ENCODE peak calls at places on chromosomes 12 and 14, in six cellular contexts. N is mesenchymal stem cell, D is H9, G is neuronal stem cell, H is trophoblast cell, I is H1. W is an unnamed sample.

GRCh38 chr12:67068773-67069450 is 200.2 kb upstream of the CAND1 start:
- DNase-seq in N (peak), D (peak), G (peak), H (peak), I (peak), W (peak)

GRCh38 chr14:92105073-92105844 is 1.1 kb downstream of the ATXN3 start:
- DNase-seq in N (peak), D (no peak), G (no peak), H (no peak), I (no peak), W (peak)

GRCh38 chr12:127263621-127264020 is 1003.3 kb upstream of the TMEM132C start:
- DNase-seq in N (no peak), D (no peak), G (no peak), H (no peak), I (no peak), W (no peak)

GRCh38 chr12:132153501-132154340 is 9.5 kb downstream of the NOC4L start:
- DNase-seq in N (peak), D (peak), G (peak), H (peak), I (peak), W (peak)

GRCh38 chr12:131105736-131106356 is 152.1 kb downstream of the ADGRD1 start:
- DNase-seq in N (no peak), D (peak), G (no peak), H (no peak), I (no peak), W (no peak)

GRCh38 chr14:75531256-75531655 is 9.0 kb downstream of the BATF start:
- DNase-seq in N (no peak), D (no peak), G (no peak), H (no peak), I (peak), W (no peak)

GRCh38 chr12:12582193-12582881 is 19.7 kb upstream of the DUSP16 start:
- DNase-seq in N (no peak), D (no peak), G (no peak), H (no peak), I (no peak), W (no peak)

GRCh38 chr14:102419276-102419675 is 56.5 kb downstream of the TECPR2 start:
- DNase-seq in N (no peak), D (no peak), G (no peak), H (no peak), I (no peak), W (no peak)

GRCh38 chr14:103721334-103722120 is 5.9 kb downstream of the ZFYVE21 start:
- DNase-seq in N (no peak), D (no peak), G (no peak), H (peak), I (no peak), W (peak)

GRCh38 chr12:2902287-2902880 is 11.7 kb downstream of the TULP3 start:
- DNase-seq in N (peak), D (no peak), G (no peak), H (no peak), I (no peak), W (peak)

GRCh38 chr14:78595797-78596196 is 425.6 kb downstream of the NRXN3 start:
- DNase-seq in N (no peak), D (peak), G (peak), H (no peak), I (peak), W (no peak)

GRCh38 chr14:102020058-102020971 is 55.9 kb downstream of the DYNC1H1 start:
- DNase-seq in N (peak), D (no peak), G (no peak), H (peak), I (no peak), W (peak)

GRCh38 chr14:103763730-103764488 is 48.3 kb downstream of the ZFYVE21 start:
- DNase-seq in N (no peak), D (no peak), G (no peak), H (no peak), I (no peak), W (no peak)

GRCh38 chr14:32366256-32366655 is 37.2 kb downstream of the AKAP6 start:
- DNase-seq in N (peak), D (no peak), G (no peak), H (no peak), I (no peak), W (no peak)

GRCh38 chr12:47770086-47770726 is 2.8 kb upstream of the SLC48A1 start:
- DNase-seq in N (no peak), D (no peak), G (no peak), H (no peak), I (no peak), W (peak)

GRCh38 chr12:63042646-63043045 is 107.7 kb upstream of the PPM1H start:
- DNase-seq in N (no peak), D (no peak), G (no peak), H (no peak), I (no peak), W (peak)

GRCh38 chr12:112815589-112816321 is 24.2 kb downstream of the RPH3A start:
- DNase-seq in N (no peak), D (no peak), G (no peak), H (no peak), I (peak), W (no peak)
- H2AK5ac ChIP-seq in N (no peak), D (no peak), G (no peak), H (no peak), I (no peak), W (no peak)

GRCh38 chr12:32804301-32804700 is 48.6 kb upstream of the YARS2 start:
- DNase-seq in N (no peak), D (no peak), G (no peak), H (no peak), I (no peak), W (no peak)
- H3K14ac ChIP-seq in N (no peak), D (no peak), G (no peak), H (no peak), I (no peak), W (no peak)

DNA sequence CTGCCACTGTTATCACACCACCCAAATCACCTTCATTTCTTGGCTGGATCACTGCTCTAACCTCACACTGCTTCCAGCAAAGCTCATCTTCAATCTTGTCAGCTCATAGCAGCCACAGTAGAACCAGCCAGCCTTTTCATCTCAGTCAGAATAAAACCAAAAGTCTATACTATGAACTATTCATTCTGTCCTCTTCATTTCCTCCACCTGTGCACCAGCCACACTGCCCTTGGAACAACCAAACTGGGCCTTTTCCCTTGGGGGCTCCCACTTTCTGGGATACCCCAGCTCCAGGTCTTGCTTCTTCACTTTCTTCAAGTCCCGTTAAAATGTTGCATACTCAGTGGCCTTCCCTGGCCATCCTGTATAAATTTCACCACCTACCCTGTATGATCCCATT is 234.4 kb upstream of the DAAM1 start:
- DNase-seq in N (no peak), D (no peak), G (no peak), H (no peak), I (no peak), W (no peak)
- H2AK5ac ChIP-seq in N (no peak), D (no peak), G (no peak), H (no peak), I (no peak), W (no peak)

GRCh38 chr12:128387811-128388422 is 120.9 kb downstream of the TMEM132C start:
- DNase-seq in N (no peak), D (peak), G (peak), H (no peak), I (peak), W (no peak)
- H3K14ac ChIP-seq in N (no peak), D (peak), G (no peak), H (no peak), I (no peak), W (no peak)